ENCODE peak calls at places on chromosomes 11 and 22, in ten cellular contexts. O is GM23248; K is NK-92 treated with Interleukin-12 subunit alpha and Interleukin-12 subunit beta, amount 100 ng/mL, for 24 hours; U is stimulated activated CD4-positive, alpha-beta T cell treated with anti-CD3 and anti-CD28 coated beads, Interleukin-1b, Interleukin-23, amount 100 ng/mL, for 4 hours; H is brain microvascular endothelial cell; I is cardiac fibroblast; E is NCI-H1092 treated with DMSO at 0.1 percent for 48 hours; D is T-cell; A is endothelial cell; P is activated effector memory CD4-positive, alpha-beta T cell treated with Interleukin-2 at 50 U/mL for 16 hours. M is an unnamed sample.

GRCh38 chr22:19962909-19963806 is 21.5 kb upstream of the TXNRD2 start:
- DNase-seq in A (no peak), I (no peak), O (peak; percentile 94), U (no peak), P (no peak), H (peak; percentile 44), K (no peak), E (no peak), D (no peak), M (no peak)

GRCh38 chr22:46442217-46442853 is 95.1 kb downstream of the CELSR1 start:
- DNase-seq in A (no peak), E (no peak), I (no peak), D (no peak), K (no peak), P (no peak), H (no peak), O (no peak), U (no peak), M (no peak)

GRCh38 chr11:10305262-10305963 is 540 bp downstream of the ADM start:
- DNase-seq in O (peak; percentile 84), I (peak; percentile 42), E (peak; percentile 34), H (peak; percentile 27), D (no peak), P (no peak), U (no peak), A (peak; percentile 48), K (no peak), M (peak; percentile 48)

GRCh38 chr11:128039140-128040021 is 548.0 kb downstream of the ETS1 start:
- DNase-seq in I (peak; percentile 89), D (peak; percentile 73), H (peak; percentile 45), A (no peak), U (peak; percentile 62), K (peak; percentile 79), E (no peak), O (peak; percentile 98), P (peak; percentile 67), M (no peak)

GRCh38 chr11:47378011-47378835 is at the start of gene SPI1:
- DNase-seq in H (no peak), E (no peak), I (no peak), D (no peak), O (no peak), K (no peak), U (no peak), A (no peak), P (no peak), M (peak; percentile 67)

GRCh38 chr11:6219359-6219758 is 14.0 kb downstream of the C11orf42 start:
- DNase-seq in H (peak; percentile 76), D (no peak), I (peak; percentile 89), O (peak; percentile 98), A (peak; percentile 15), U (no peak), P (no peak), K (no peak), E (no peak), M (no peak)

GRCh38 chr11:12248330-12248729 is 129.0 kb upstream of the PARVA start:
- DNase-seq in P (no peak), U (no peak), D (no peak), I (peak; percentile 69), E (peak; percentile 94), H (no peak), O (no peak), A (no peak), K (no peak), M (no peak)

GRCh38 chr22:41048791-41049717 is 43.3 kb upstream of the EP300 start:
- DNase-seq in E (no peak), P (no peak), K (no peak), D (no peak), U (no peak), O (peak; percentile 84), H (peak; percentile 52), A (peak; percentile 22), I (peak; percentile 87), M (no peak)

GRCh38 chr11:120344302-120345004 is 8.2 kb downstream of the ARHGEF12 start:
- DNase-seq in U (no peak), H (peak; percentile 53), E (no peak), P (no peak), D (peak; percentile 36), O (peak; percentile 24), I (no peak), A (no peak), K (peak; percentile 50), M (no peak)

GRCh38 chr22:30251661-30252226 is 5.2 kb upstream of the LIF start:
- DNase-seq in D (no peak), H (peak; percentile 84), P (no peak), A (no peak), K (no peak), O (peak; percentile 62), E (peak; percentile 3), I (peak; percentile 61), U (no peak), M (no peak)

GRCh38 chr11:112748713-112749481 is 212.3 kb upstream of the NCAM1 start:
- DNase-seq in D (no peak), H (no peak), K (no peak), A (no peak), I (no peak), P (no peak), U (no peak), O (no peak), E (no peak), M (no peak)

GRCh38 chr11:95922099-95922498 is 1.8 kb downstream of the MTMR2 start:
- DNase-seq in H (no peak), K (no peak), E (no peak), P (no peak), O (no peak), A (no peak), I (peak; percentile 18), U (no peak), D (no peak), M (no peak)

GRCh38 chr11:27373856-27374602 is 11.0 kb upstream of the CCDC34 start:
- DNase-seq in K (no peak), H (no peak), U (no peak), P (no peak), O (no peak), E (peak; percentile 39), D (no peak), A (no peak), I (no peak), M (no peak)

GRCh38 chr11:59865031-59865430 is 1.3 kb downstream of the TCN1 start:
- DNase-seq in U (no peak), O (peak; percentile 42), A (no peak), D (no peak), I (peak; percentile 11), H (peak; percentile 35), K (no peak), E (no peak), P (no peak), M (no peak)

GRCh38 chr22:45023431-45023830 is 13.6 kb upstream of the PHF21B start:
- DNase-seq in E (no peak), I (no peak), O (no peak), H (no peak), U (no peak), P (no peak), A (no peak), K (no peak), D (no peak), M (no peak)

GRCh38 chr22:50329236-50329635 is 2.4 kb upstream of the DENND6B start:
- DNase-seq in U (no peak), A (no peak), P (no peak), E (no peak), D (no peak), H (peak; percentile 38), K (no peak), O (peak; percentile 67), I (no peak), M (no peak)

GRCh38 chr11:45805305-45806071 is 539 bp downstream of the SLC35C1 start:
- DNase-seq in E (no peak), A (peak; percentile 45), D (no peak), H (peak; percentile 66), K (peak; percentile 62), P (no peak), U (no peak), O (peak; percentile 92), I (peak; percentile 66), M (peak; percentile 26)

GRCh38 chr11:76939219-76939631 is 78.5 kb downstream of the ACER3 start:
- DNase-seq in K (no peak), U (no peak), H (no peak), O (no peak), A (no peak), E (no peak), P (no peak), I (no peak), D (no peak), M (no peak)

GRCh38 chr22:41534219-41534618 is 10.1 kb downstream of the POLR3H start:
- DNase-seq in H (no peak), A (no peak), E (no peak), P (no peak), K (no peak), D (no peak), I (no peak), O (no peak), U (no peak), M (no peak)

M was measured in activated B cell treated with CpG ODN at 0.5 μM for 24 hours.